ENCODE peak calls at places on chromosome X, in six cellular contexts. M is HuH-7.5; Y is activated CD4-positive, alpha-beta T cell treated with anti-CD3 and anti-CD28 coated beads, Interleukin-2, amount 10 ng/mL, durations not matched to agents 7 days and 5 days; I is fibroblast of mammary gland; T is LoVo; A is NCI-H2107. L is an unnamed sample.

GRCh38 chrX:129719931-129720520 is 18.8 kb upstream of the XPNPEP2 start:
- DNase-seq in M (no peak), Y (no peak), I (no peak), T (no peak), A (no peak), L (no peak)

GRCh38 chrX:134721766-134722532 is 63.7 kb upstream of the PLAC1 start:
- DNase-seq in M (no peak), Y (no peak), I (no peak), T (no peak), A (no peak), L (no peak)

GRCh38 chrX:20637351-20637750 is 370.6 kb upstream of the RPS6KA3 start:
- DNase-seq in M (no peak), Y (no peak), I (no peak), T (no peak), A (no peak), L (no peak)

GRCh38 chrX:153871946-153872878 is 13.8 kb downstream of the L1CAM start:
- DNase-seq in M (no peak), Y (no peak), I (no peak), T (no peak), A (no peak), L (no peak)

GRCh38 chrX:83529950-83530349 is 21.9 kb downstream of the POU3F4 start:
- DNase-seq in M (no peak), Y (no peak), I (no peak), T (no peak), A (no peak), L (no peak)

GRCh38 chrX:100376581-100376980 is 33.5 kb downstream of the PCDH19 start:
- DNase-seq in M (no peak), Y (no peak), I (peak), T (no peak), A (no peak), L (no peak)

GRCh38 chrX:40922307-40922706 is 162.9 kb upstream of the USP9X start:
- DNase-seq in M (no peak), Y (no peak), I (peak), T (peak), A (no peak), L (peak)

GRCh38 chrX:72094894-72095293 is 36.8 kb downstream of the RTL5 start:
- DNase-seq in M (no peak), Y (peak), I (peak), T (no peak), A (no peak), L (no peak)

GRCh38 chrX:11407331-11408110 is 114.3 kb downstream of the AMELX start:
- DNase-seq in M (no peak), Y (no peak), I (no peak), T (no peak), A (no peak), L (no peak)

GRCh38 chrX:46576458-46576857 is 2.9 kb downstream of the CHST7 start:
- DNase-seq in M (no peak), Y (no peak), I (peak), T (no peak), A (no peak), L (no peak)

GRCh38 chrX:142156567-142156966 is 48.5 kb downstream of the MAGEC2 start:
- DNase-seq in M (no peak), Y (no peak), I (no peak), T (no peak), A (no peak), L (no peak)

GRCh38 chrX:32289356-32289755 is 922.0 kb downstream of the DMD start:
- DNase-seq in M (no peak), Y (no peak), I (no peak), T (no peak), A (no peak), L (no peak)

GRCh38 chrX:139423186-139423585 is 107.4 kb upstream of the F9 start:
- DNase-seq in M (no peak), Y (no peak), I (no peak), T (no peak), A (no peak), L (no peak)

GRCh38 chrX:12824944-12825343 is 33.7 kb downstream of the PRPS2 start:
- DNase-seq in M (no peak), Y (no peak), I (peak), T (no peak), A (no peak), L (no peak)

GRCh38 chrX:74788545-74789086 is 136.6 kb downstream of the NEXMIF start:
- DNase-seq in M (no peak), Y (no peak), I (no peak), T (no peak), A (no peak), L (no peak)

L was measured in NT2/D1.